ENCODE peak calls at places on chromosomes 5 and 9, in ten cellular contexts. One of them, this sample, is unnamed.

GRCh38 chr9:72315089-72315509 is 49.9 kb downstream of the ZFAND5 start:
- DNase-seq in RCC 7860: peak; percentile 61
- DNase-seq in osteoblast: no peak
- DNase-seq in uterus: peak; percentile 52
- DNase-seq in CD4-positive, alpha-beta T cell: no peak
- DNase-seq in spleen: no peak
- DNase-seq in activated CD8-positive, alpha-beta memory T cell treated with anti-CD3 and anti-CD28 coated beads, Interleukin-2, amount 50 U/mL, for 48 hours: no peak
- DNase-seq in Calu3: peak; percentile 59
- DNase-seq in NCI-H1694: no peak
- DNase-seq in activated CD4-positive, alpha-beta T cell treated with anti-CD3 and anti-CD28 coated beads, Interleukin-2, amount 50 U/mL, for 1 hour: no peak
- DNase-seq in this sample: no peak

GRCh38 chr9:102518324-102518723 is 476.8 kb upstream of the CYLC2 start:
- DNase-seq in activated CD4-positive, alpha-beta T cell treated with anti-CD3 and anti-CD28 coated beads, Interleukin-2, amount 50 U/mL, for 1 hour: no peak
- DNase-seq in NCI-H1694: no peak
- DNase-seq in CD4-positive, alpha-beta T cell: no peak
- DNase-seq in spleen: no peak
- DNase-seq in osteoblast: no peak
- DNase-seq in uterus: no peak
- DNase-seq in RCC 7860: no peak
- DNase-seq in Calu3: no peak
- DNase-seq in activated CD8-positive, alpha-beta memory T cell treated with anti-CD3 and anti-CD28 coated beads, Interleukin-2, amount 50 U/mL, for 48 hours: no peak
- DNase-seq in this sample: no peak

GRCh38 chr9:19379697-19380046 is 364 bp downstream of the RPS6 start:
- DNase-seq in uterus: no peak
- DNase-seq in osteoblast: no peak
- DNase-seq in activated CD4-positive, alpha-beta T cell treated with anti-CD3 and anti-CD28 coated beads, Interleukin-2, amount 50 U/mL, for 1 hour: no peak
- DNase-seq in RCC 7860: no peak
- DNase-seq in Calu3: no peak
- DNase-seq in spleen: peak; percentile 91
- DNase-seq in activated CD8-positive, alpha-beta memory T cell treated with anti-CD3 and anti-CD28 coated beads, Interleukin-2, amount 50 U/mL, for 48 hours: no peak
- DNase-seq in NCI-H1694: no peak
- DNase-seq in CD4-positive, alpha-beta T cell: peak; percentile 30
- DNase-seq in this sample: no peak

GRCh38 chr5:67942451-67942830 is 273.1 kb upstream of the PIK3R1 start:
- DNase-seq in Calu3: no peak
- DNase-seq in osteoblast: no peak
- DNase-seq in spleen: no peak
- DNase-seq in NCI-H1694: no peak
- DNase-seq in activated CD8-positive, alpha-beta memory T cell treated with anti-CD3 and anti-CD28 coated beads, Interleukin-2, amount 50 U/mL, for 48 hours: no peak
- DNase-seq in activated CD4-positive, alpha-beta T cell treated with anti-CD3 and anti-CD28 coated beads, Interleukin-2, amount 50 U/mL, for 1 hour: no peak
- DNase-seq in RCC 7860: no peak
- DNase-seq in CD4-positive, alpha-beta T cell: no peak
- DNase-seq in uterus: no peak
- DNase-seq in this sample: no peak

GRCh38 chr9:71830929-71831328 is 62.6 kb upstream of the CEMIP2 start:
- DNase-seq in Calu3: no peak
- DNase-seq in spleen: no peak
- DNase-seq in activated CD4-positive, alpha-beta T cell treated with anti-CD3 and anti-CD28 coated beads, Interleukin-2, amount 50 U/mL, for 1 hour: no peak
- DNase-seq in uterus: no peak
- DNase-seq in NCI-H1694: no peak
- DNase-seq in activated CD8-positive, alpha-beta memory T cell treated with anti-CD3 and anti-CD28 coated beads, Interleukin-2, amount 50 U/mL, for 48 hours: no peak
- DNase-seq in CD4-positive, alpha-beta T cell: no peak
- DNase-seq in osteoblast: no peak
- DNase-seq in RCC 7860: no peak
- DNase-seq in this sample: no peak

GRCh38 chr9:36189978-36190377 is 743 bp upstream of the CLTA start:
- DNase-seq in uterus: no peak
- DNase-seq in spleen: no peak
- DNase-seq in NCI-H1694: no peak
- DNase-seq in Calu3: no peak
- DNase-seq in CD4-positive, alpha-beta T cell: no peak
- DNase-seq in osteoblast: no peak
- DNase-seq in RCC 7860: peak; percentile 46
- DNase-seq in activated CD8-positive, alpha-beta memory T cell treated with anti-CD3 and anti-CD28 coated beads, Interleukin-2, amount 50 U/mL, for 48 hours: no peak
- DNase-seq in activated CD4-positive, alpha-beta T cell treated with anti-CD3 and anti-CD28 coated beads, Interleukin-2, amount 50 U/mL, for 1 hour: no peak
- DNase-seq in this sample: peak; percentile 17

GRCh38 chr9:36470891-36471290 is 70.8 kb upstream of the RNF38 start:
- DNase-seq in NCI-H1694: no peak
- DNase-seq in RCC 7860: peak; percentile 55
- DNase-seq in activated CD8-positive, alpha-beta memory T cell treated with anti-CD3 and anti-CD28 coated beads, Interleukin-2, amount 50 U/mL, for 48 hours: peak; percentile 69
- DNase-seq in uterus: peak; percentile 34
- DNase-seq in osteoblast: peak; percentile 90
- DNase-seq in activated CD4-positive, alpha-beta T cell treated with anti-CD3 and anti-CD28 coated beads, Interleukin-2, amount 50 U/mL, for 1 hour: peak; percentile 40
- DNase-seq in CD4-positive, alpha-beta T cell: peak; percentile 37
- DNase-seq in Calu3: peak; percentile 12
- DNase-seq in spleen: peak; percentile 89
- DNase-seq in this sample: peak; percentile 78

GRCh38 chr9:129267141-129267540 is 89.1 kb upstream of the IER5L start:
- DNase-seq in NCI-H1694: no peak
- DNase-seq in activated CD8-positive, alpha-beta memory T cell treated with anti-CD3 and anti-CD28 coated beads, Interleukin-2, amount 50 U/mL, for 48 hours: no peak
- DNase-seq in activated CD4-positive, alpha-beta T cell treated with anti-CD3 and anti-CD28 coated beads, Interleukin-2, amount 50 U/mL, for 1 hour: no peak
- DNase-seq in osteoblast: no peak
- DNase-seq in CD4-positive, alpha-beta T cell: no peak
- DNase-seq in uterus: no peak
- DNase-seq in spleen: peak; percentile 56
- DNase-seq in Calu3: no peak
- DNase-seq in RCC 7860: no peak
- DNase-seq in this sample: no peak

GRCh38 chr9:127981559-127982121 is 851 bp upstream of the EEIG1 start:
- DNase-seq in RCC 7860: no peak
- DNase-seq in NCI-H1694: no peak
- DNase-seq in Calu3: no peak
- DNase-seq in uterus: no peak
- DNase-seq in osteoblast: peak; percentile 1
- DNase-seq in CD4-positive, alpha-beta T cell: peak; percentile 43
- DNase-seq in spleen: no peak
- DNase-seq in activated CD8-positive, alpha-beta memory T cell treated with anti-CD3 and anti-CD28 coated beads, Interleukin-2, amount 50 U/mL, for 48 hours: peak; percentile 64
- DNase-seq in activated CD4-positive, alpha-beta T cell treated with anti-CD3 and anti-CD28 coated beads, Interleukin-2, amount 50 U/mL, for 1 hour: no peak
- DNase-seq in this sample: no peak

GRCh38 chr5:68220260-68220659 is 4.7 kb downstream of the PIK3R1 start:
- DNase-seq in osteoblast: no peak
- DNase-seq in activated CD4-positive, alpha-beta T cell treated with anti-CD3 and anti-CD28 coated beads, Interleukin-2, amount 50 U/mL, for 1 hour: no peak
- DNase-seq in Calu3: no peak
- DNase-seq in activated CD8-positive, alpha-beta memory T cell treated with anti-CD3 and anti-CD28 coated beads, Interleukin-2, amount 50 U/mL, for 48 hours: no peak
- DNase-seq in RCC 7860: no peak
- DNase-seq in spleen: no peak
- DNase-seq in CD4-positive, alpha-beta T cell: no peak
- DNase-seq in uterus: no peak
- DNase-seq in NCI-H1694: no peak
- DNase-seq in this sample: no peak

GRCh38 chr5:97044057-97044456 is 98.4 kb downstream of the LIX1 start:
- DNase-seq in RCC 7860: no peak
- DNase-seq in uterus: peak; percentile 19
- DNase-seq in NCI-H1694: no peak
- DNase-seq in activated CD8-positive, alpha-beta memory T cell treated with anti-CD3 and anti-CD28 coated beads, Interleukin-2, amount 50 U/mL, for 48 hours: no peak
- DNase-seq in activated CD4-positive, alpha-beta T cell treated with anti-CD3 and anti-CD28 coated beads, Interleukin-2, amount 50 U/mL, for 1 hour: no peak
- DNase-seq in CD4-positive, alpha-beta T cell: no peak
- DNase-seq in Calu3: peak; percentile 39
- DNase-seq in osteoblast: peak; percentile 15
- DNase-seq in spleen: no peak
- DNase-seq in this sample: no peak

GRCh38 chr5:168637281-168637680 is 58.1 kb upstream of the PANK3 start:
- DNase-seq in CD4-positive, alpha-beta T cell: no peak
- DNase-seq in Calu3: no peak
- DNase-seq in activated CD8-positive, alpha-beta memory T cell treated with anti-CD3 and anti-CD28 coated beads, Interleukin-2, amount 50 U/mL, for 48 hours: no peak
- DNase-seq in NCI-H1694: no peak
- DNase-seq in osteoblast: no peak
- DNase-seq in activated CD4-positive, alpha-beta T cell treated with anti-CD3 and anti-CD28 coated beads, Interleukin-2, amount 50 U/mL, for 1 hour: no peak
- DNase-seq in RCC 7860: no peak
- DNase-seq in uterus: no peak
- DNase-seq in spleen: no peak
- DNase-seq in this sample: no peak

GRCh38 chr5:59038169-59039002 is 455.5 kb downstream of the RAB3C start:
- DNase-seq in CD4-positive, alpha-beta T cell: no peak
- DNase-seq in RCC 7860: no peak
- DNase-seq in activated CD8-positive, alpha-beta memory T cell treated with anti-CD3 and anti-CD28 coated beads, Interleukin-2, amount 50 U/mL, for 48 hours: no peak
- DNase-seq in osteoblast: peak; percentile 55
- DNase-seq in spleen: no peak
- DNase-seq in uterus: no peak
- DNase-seq in Calu3: no peak
- DNase-seq in activated CD4-positive, alpha-beta T cell treated with anti-CD3 and anti-CD28 coated beads, Interleukin-2, amount 50 U/mL, for 1 hour: no peak
- DNase-seq in NCI-H1694: no peak
- DNase-seq in this sample: no peak

GRCh38 chr5:141850786-141851185 is 27.4 kb downstream of the PCDH1 start:
- DNase-seq in activated CD4-positive, alpha-beta T cell treated with anti-CD3 and anti-CD28 coated beads, Interleukin-2, amount 50 U/mL, for 1 hour: no peak
- DNase-seq in RCC 7860: no peak
- DNase-seq in uterus: no peak
- DNase-seq in CD4-positive, alpha-beta T cell: no peak
- DNase-seq in activated CD8-positive, alpha-beta memory T cell treated with anti-CD3 and anti-CD28 coated beads, Interleukin-2, amount 50 U/mL, for 48 hours: no peak
- DNase-seq in spleen: no peak
- DNase-seq in NCI-H1694: no peak
- DNase-seq in osteoblast: peak; percentile 91
- DNase-seq in Calu3: no peak
- DNase-seq in this sample: no peak

GRCh38 chr9:106587021-106587420 is 275.9 kb upstream of the ZNF462 start:
- DNase-seq in osteoblast: no peak
- DNase-seq in uterus: no peak
- DNase-seq in activated CD8-positive, alpha-beta memory T cell treated with anti-CD3 and anti-CD28 coated beads, Interleukin-2, amount 50 U/mL, for 48 hours: no peak
- DNase-seq in NCI-H1694: no peak
- DNase-seq in spleen: no peak
- DNase-seq in CD4-positive, alpha-beta T cell: no peak
- DNase-seq in RCC 7860: peak; percentile 65
- DNase-seq in Calu3: no peak
- DNase-seq in activated CD4-positive, alpha-beta T cell treated with anti-CD3 and anti-CD28 coated beads, Interleukin-2, amount 50 U/mL, for 1 hour: no peak
- DNase-seq in this sample: no peak

GRCh38 chr5:58902765-58903164 is 319.9 kb downstream of the RAB3C start:
- DNase-seq in Calu3: no peak
- DNase-seq in uterus: no peak
- DNase-seq in activated CD8-positive, alpha-beta memory T cell treated with anti-CD3 and anti-CD28 coated beads, Interleukin-2, amount 50 U/mL, for 48 hours: no peak
- DNase-seq in spleen: no peak
- DNase-seq in osteoblast: peak; percentile 52
- DNase-seq in RCC 7860: no peak
- DNase-seq in activated CD4-positive, alpha-beta T cell treated with anti-CD3 and anti-CD28 coated beads, Interleukin-2, amount 50 U/mL, for 1 hour: no peak
- DNase-seq in NCI-H1694: no peak
- DNase-seq in CD4-positive, alpha-beta T cell: no peak
- DNase-seq in this sample: no peak

GRCh38 chr9:108271646-108272349 is 584.0 kb downstream of the ACTL7B start:
- DNase-seq in CD4-positive, alpha-beta T cell: no peak
- DNase-seq in spleen: no peak
- DNase-seq in uterus: no peak
- DNase-seq in RCC 7860: peak; percentile 40
- DNase-seq in activated CD8-positive, alpha-beta memory T cell treated with anti-CD3 and anti-CD28 coated beads, Interleukin-2, amount 50 U/mL, for 48 hours: no peak
- DNase-seq in osteoblast: peak; percentile 86
- DNase-seq in activated CD4-positive, alpha-beta T cell treated with anti-CD3 and anti-CD28 coated beads, Interleukin-2, amount 50 U/mL, for 1 hour: no peak
- DNase-seq in Calu3: peak; percentile 34
- DNase-seq in NCI-H1694: peak; percentile 72
- DNase-seq in this sample: no peak

GRCh38 chr5:148382961-148383360 is 797 bp upstream of the FBXO38 start:
- DNase-seq in activated CD8-positive, alpha-beta memory T cell treated with anti-CD3 and anti-CD28 coated beads, Interleukin-2, amount 50 U/mL, for 48 hours: no peak
- DNase-seq in CD4-positive, alpha-beta T cell: no peak
- DNase-seq in activated CD4-positive, alpha-beta T cell treated with anti-CD3 and anti-CD28 coated beads, Interleukin-2, amount 50 U/mL, for 1 hour: no peak
- DNase-seq in NCI-H1694: no peak
- DNase-seq in RCC 7860: no peak
- DNase-seq in osteoblast: no peak
- DNase-seq in uterus: no peak
- DNase-seq in Calu3: no peak
- DNase-seq in spleen: no peak
- DNase-seq in this sample: no peak

GRCh38 chr9:89505795-89506385 is 8.0 kb upstream of the SEMA4D start:
- DNase-seq in activated CD4-positive, alpha-beta T cell treated with anti-CD3 and anti-CD28 coated beads, Interleukin-2, amount 50 U/mL, for 1 hour: no peak
- DNase-seq in osteoblast: no peak
- DNase-seq in NCI-H1694: no peak
- DNase-seq in RCC 7860: no peak
- DNase-seq in Calu3: no peak
- DNase-seq in activated CD8-positive, alpha-beta memory T cell treated with anti-CD3 and anti-CD28 coated beads, Interleukin-2, amount 50 U/mL, for 48 hours: no peak
- DNase-seq in uterus: no peak
- DNase-seq in CD4-positive, alpha-beta T cell: no peak
- DNase-seq in spleen: no peak
- DNase-seq in this sample: no peak

This sample was measured in B cell.